ENCODE peak calls at places on chromosome 22, in six cellular contexts. I is WTC11; Q is LHCN-M2; N is cardiac muscle cell; K is stimulated activated CD8-positive, alpha-beta memory T cell treated with anti-CD3 and anti-CD28 coated beads, Interleukin-15, amount 100 ng/mL, for 48 hours; H is NCI-H2081. F is an unnamed sample.

GRCh38 chr22:20439928-20440575 is 2.4 kb upstream of the SCARF2 start:
- DNase-seq in I (no peak), Q (no peak), N (no peak), K (no peak), H (no peak), F (no peak)

GRCh38 chr22:38869663-38870062 is 2.4 kb downstream of the CBX6 start:
- DNase-seq in I (no peak), Q (no peak), N (no peak), K (no peak), H (no peak), F (no peak)

GRCh38 chr22:32827061-32827602 is 25.6 kb downstream of the TIMP3 start:
- DNase-seq in I (no peak), Q (no peak), N (no peak), K (no peak), H (no peak), F (no peak)

GRCh38 chr22:31393890-31394289 is 5.5 kb upstream of the DRG1 start:
- DNase-seq in I (no peak), Q (no peak), N (no peak), K (no peak), H (no peak), F (no peak)

GRCh38 chr22:32325811-32326237 is 31.8 kb upstream of the RFPL3 start:
- DNase-seq in I (peak; percentile 41), Q (no peak), N (no peak), K (no peak), H (no peak), F (no peak)

GRCh38 chr22:44449061-44449682 is 48.9 kb downstream of the RTL6 start:
- DNase-seq in I (no peak), Q (peak; percentile 84), N (no peak), K (no peak), H (no peak), F (peak; percentile 87)

GRCh38 chr22:43295173-43295572 is 48.0 kb downstream of the SCUBE1 start:
- DNase-seq in I (no peak), Q (no peak), N (no peak), K (no peak), H (no peak), F (no peak)

GRCh38 chr22:36465232-36466021 is 16.0 kb downstream of the TXN2 start:
- DNase-seq in I (no peak), Q (peak; percentile 67), N (no peak), K (no peak), H (no peak), F (peak; percentile 94)

GRCh38 chr22:36930041-36930935 is 16.9 kb downstream of the CSF2RB start:
- DNase-seq in I (no peak), Q (no peak), N (no peak), K (no peak), H (no peak), F (no peak)

GRCh38 chr22:45946805-45947600 is 30.0 kb downstream of the WNT7B start:
- DNase-seq in I (no peak), Q (no peak), N (no peak), K (no peak), H (no peak), F (no peak)

F was measured in mammary epithelial cell.